ENCODE peak calls at places on chromosomes 7 and 10, in four cellular contexts. B is WTC11, H is SK-N-SH, X is K562. E is an unnamed sample.
A peak's percentile ranks its signal among the peaks of the same experiment; 100 is the strongest.

GRCh38 chr7:100705341-100705752 is 574 bp upstream of the POP7 start:
- DNase-seq in X (peak; percentile 91), B (peak; percentile 90), H (peak; percentile 97), E (peak; percentile 36)

GRCh38 chr7:157307534-157307838 is 29.3 kb upstream of the DNAJB6 start:
- DNase-seq in B (no peak), H (no peak), X (peak; percentile 32), E (no peak)

GRCh38 chr7:151483700-151483960 is 36.1 kb downstream of the RHEB start:
- DNase-seq in B (no peak), H (no peak), X (no peak), E (no peak)

GRCh38 chr7:131039836-131040235 is 287.8 kb upstream of the MKLN1 start:
- DNase-seq in B (no peak), X (no peak), H (no peak), E (no peak)

GRCh38 chr10:7311256-7312178 is 99.3 kb downstream of the SFMBT2 start:
- DNase-seq in X (no peak), B (no peak), H (no peak), E (no peak)

GRCh38 chr10:124697837-124698559 is 46.2 kb downstream of the FAM53B start:
- DNase-seq in H (no peak), B (no peak), X (no peak), E (no peak)

GRCh38 chr7:139659922-139660316 is 117.9 kb downstream of the HIPK2 start:
- DNase-seq in H (no peak), B (no peak), X (no peak), E (no peak)

GRCh38 chr10:84743483-84743882 is 415.1 kb downstream of the CCSER2 start:
- DNase-seq in X (no peak), H (no peak), B (no peak), E (no peak)

GRCh38 chr7:129640400-129640799 is 28.9 kb downstream of the NRF1 start:
- DNase-seq in B (no peak), H (no peak), X (no peak), E (no peak)

GRCh38 chr7:117229350-117229749 is 93.5 kb downstream of the WNT2 start:
- DNase-seq in X (no peak), H (no peak), B (no peak), E (no peak)

GRCh38 chr10:22702348-22702747 is 12.0 kb downstream of the PIP4K2A start:
- DNase-seq in B (no peak), H (no peak), X (peak; percentile 65), E (no peak)

GRCh38 chr7:4269746-4270145 is 412.3 kb upstream of the FOXK1 start:
- DNase-seq in H (no peak), X (no peak), B (no peak), E (no peak)

GRCh38 chr10:90887555-90887954 is 15.8 kb downstream of the RPP30 start:
- DNase-seq in X (no peak), H (no peak), B (no peak), E (no peak)

GRCh38 chr7:103447073-103447960 is 1.3 kb upstream of the SLC26A5 start:
- DNase-seq in X (peak; percentile 82), B (peak; percentile 76), H (peak; percentile 86), E (no peak)

GRCh38 chr10:131726967-131727366 is 173.8 kb upstream of the PPP2R2D start:
- DNase-seq in X (peak; percentile 11), B (no peak), H (peak; percentile 33), E (no peak)

GRCh38 chr10:131726460-131726861 is 174.3 kb upstream of the PPP2R2D start:
- DNase-seq in X (no peak), H (peak; percentile 87), B (peak; percentile 60), E (no peak)

GRCh38 chr10:131725736-131726459 is 174.9 kb upstream of the PPP2R2D start:
- DNase-seq in B (no peak), X (no peak), H (peak; percentile 25), E (no peak)

GRCh38 chr10:131723601-131724530 is 176.9 kb upstream of the PPP2R2D start:
- DNase-seq in X (no peak), B (no peak), H (peak; percentile 84), E (no peak)

DNA sequence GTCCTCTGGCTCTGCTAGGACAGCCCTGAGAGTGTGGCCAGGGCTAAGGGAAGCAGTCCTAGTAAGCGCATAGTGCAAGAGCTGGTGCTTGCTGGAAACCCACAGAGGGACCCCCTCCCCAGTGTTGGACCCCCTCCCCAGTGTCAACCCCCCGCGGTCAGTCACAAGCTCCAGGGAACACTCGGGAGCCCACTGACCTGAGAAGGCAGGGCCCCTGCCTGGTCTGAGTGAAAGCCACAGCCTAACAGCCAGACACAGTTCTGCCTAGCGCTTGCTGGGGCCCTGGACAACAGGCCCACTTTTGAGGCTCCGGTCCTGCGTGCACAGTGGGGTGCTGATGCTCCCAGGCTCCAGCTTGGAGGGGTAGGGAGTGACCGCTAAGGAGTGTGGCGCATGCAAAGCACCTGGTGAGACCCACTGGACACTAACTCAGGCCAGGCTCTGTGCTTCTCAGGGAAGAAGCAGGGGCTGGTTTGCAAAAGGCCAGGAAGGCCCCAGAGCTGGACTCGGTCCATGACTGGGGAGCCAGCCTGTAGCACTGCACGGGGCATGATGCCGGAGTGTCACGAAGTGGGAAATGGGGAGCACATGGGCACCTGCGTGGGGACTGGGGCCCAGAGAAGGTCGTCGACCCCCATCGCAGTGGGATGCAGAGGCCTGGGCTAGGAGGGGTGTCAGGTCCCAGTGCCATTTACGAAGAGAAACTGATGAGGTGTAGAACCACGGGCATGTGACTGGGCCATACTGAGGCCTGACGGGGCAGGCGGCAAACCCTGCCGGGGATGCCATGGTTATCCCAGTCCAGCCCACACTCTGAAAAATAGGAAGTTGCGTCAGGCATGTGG is 175.7 kb upstream of the PPP2R2D start:
- DNase-seq in H (peak; percentile 22), X (no peak), B (no peak), E (no peak)
- TF ChIP-seq USF1 in H (no peak), X (no peak), B (no peak), E (no peak)

DNA sequence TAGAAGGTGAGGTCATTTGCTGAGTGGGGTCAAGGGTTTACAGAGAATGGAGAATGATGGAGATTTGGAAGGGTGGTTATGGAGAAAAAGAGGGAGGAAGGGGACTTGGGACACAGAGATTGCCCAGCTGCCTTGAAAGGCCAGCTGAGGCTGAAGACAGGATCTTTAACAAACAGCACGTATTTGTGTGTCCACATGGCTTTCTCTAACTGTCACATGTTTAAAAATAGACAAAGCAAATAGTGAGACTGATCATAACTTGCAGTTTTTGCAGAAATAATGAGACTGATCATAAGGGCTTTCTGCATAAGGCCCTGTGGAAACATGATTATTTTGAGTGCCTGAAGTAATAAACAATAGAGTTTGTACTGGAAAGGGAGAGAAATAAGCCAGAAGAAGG is 212.7 kb downstream of the HDAC9 start:
- DNase-seq in B (no peak), H (no peak), X (no peak), E (no peak)
- TF ChIP-seq USF1 in B (no peak), H (no peak), X (no peak), E (no peak)

DNA sequence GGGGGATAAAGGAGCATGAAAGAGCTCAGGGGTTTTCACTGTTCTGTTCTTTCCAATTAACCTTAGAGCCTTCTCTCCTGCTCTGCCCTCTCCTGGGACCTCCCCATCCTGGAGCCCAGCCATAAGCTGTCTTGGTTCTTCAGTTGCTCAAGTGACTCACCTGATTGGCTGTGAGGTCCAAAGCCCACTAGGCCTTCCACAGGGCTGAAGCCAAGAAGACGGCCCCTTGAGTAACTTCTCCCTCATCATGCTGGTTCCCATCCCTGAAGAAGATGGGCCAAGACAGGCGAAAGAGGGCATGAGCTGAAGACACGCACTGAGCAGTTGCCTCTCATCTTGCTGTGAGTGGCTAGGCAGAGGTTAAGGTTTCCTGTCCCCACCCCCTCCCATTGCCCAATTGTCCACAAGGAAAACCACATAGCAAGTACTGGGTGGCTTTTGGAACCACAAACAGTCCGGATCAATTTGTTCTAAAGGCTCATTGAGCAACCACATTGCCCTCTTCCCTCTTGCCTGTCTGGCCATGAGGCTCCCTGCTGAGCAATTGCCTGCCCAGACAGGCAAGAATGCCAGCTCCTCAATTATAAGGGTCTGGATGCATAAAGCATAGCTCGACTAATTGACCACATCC is 43.9 kb upstream of the GPAM start:
- DNase-seq in H (no peak), B (no peak), X (no peak), E (no peak)
- TF ChIP-seq USF1 in H (no peak), B (no peak), X (no peak), E (no peak)

GRCh38 chr7:12111461-12112405 is 99.4 kb upstream of the TMEM106B start:
- DNase-seq in X (no peak), B (peak; percentile 74), H (peak; percentile 83), E (no peak)
- TF ChIP-seq USF1 in X (no peak), B (peak; percentile 50), H (no peak), E (no peak)

GRCh38 chr7:12067156-12067831 is 143.8 kb upstream of the TMEM106B start:
- DNase-seq in B (peak; percentile 74), H (peak; percentile 60), X (peak; percentile 40), E (peak; percentile 5)
- TF ChIP-seq USF1 in B (no peak), H (no peak), X (no peak), E (no peak)

DNA sequence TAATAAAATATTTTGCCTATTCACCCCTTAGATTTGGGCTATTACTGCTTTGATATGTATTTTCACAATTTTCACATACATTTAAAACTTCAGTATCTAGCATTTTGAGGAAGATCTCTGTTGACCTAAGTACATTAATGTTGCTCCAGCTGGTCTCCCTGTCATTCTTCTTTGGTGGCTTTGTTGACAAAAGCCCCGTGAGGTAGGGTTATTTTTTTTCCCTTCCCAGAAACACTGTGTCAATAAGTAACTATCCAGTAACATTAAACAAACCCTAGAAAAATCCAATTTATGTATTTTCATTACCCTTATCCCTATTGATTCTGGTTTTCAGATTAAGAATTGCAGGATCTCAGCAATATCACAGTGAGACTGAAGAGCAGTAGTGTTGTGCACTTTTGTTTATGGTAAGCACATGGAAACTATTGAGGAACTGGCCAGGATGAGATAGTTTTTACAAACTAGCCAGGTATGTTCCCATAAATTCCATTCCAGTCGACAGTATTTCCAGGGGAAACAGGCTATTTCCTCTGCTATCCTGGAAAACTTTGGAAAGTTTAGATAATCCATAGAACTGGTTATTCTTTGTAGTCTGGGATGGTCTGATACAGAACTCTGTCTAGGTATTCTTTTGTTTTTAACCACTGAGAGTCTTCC is 198.2 kb downstream of the PON1 start:
- DNase-seq in H (no peak), X (no peak), B (no peak), E (no peak)
- TF ChIP-seq USF1 in H (no peak), X (no peak), B (no peak), E (no peak)

DNA sequence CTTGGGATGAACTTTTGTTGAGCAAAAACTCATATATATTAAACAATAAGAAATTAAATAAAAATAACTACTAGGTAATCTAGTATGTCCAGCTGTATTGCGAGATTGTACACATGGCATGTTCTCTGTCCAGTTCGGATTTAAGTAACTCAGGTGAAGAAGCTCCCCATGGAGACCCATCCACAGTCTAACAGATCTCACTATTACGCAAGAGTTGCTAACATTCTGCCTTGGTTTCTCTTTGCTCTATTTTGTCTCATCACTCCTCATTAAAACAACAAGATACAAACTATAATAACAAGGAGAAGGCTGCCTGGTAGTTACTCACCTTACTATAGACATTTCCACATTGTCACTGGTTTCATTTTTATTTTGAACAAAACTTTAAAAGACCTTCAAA is 1372.3 kb upstream of the CELF2 start:
- DNase-seq in X (no peak), H (no peak), B (no peak), E (no peak)
- TF ChIP-seq USF1 in X (no peak), H (no peak), B (no peak), E (no peak)

GRCh38 chr10:127368101-127368500 is 171.7 kb upstream of the INSYN2A start:
- DNase-seq in X (no peak), H (no peak), B (no peak), E (no peak)

GRCh38 chr10:127368937-127369336 is 172.5 kb upstream of the INSYN2A start:
- DNase-seq in H (no peak), X (no peak), B (no peak), E (no peak)

GRCh38 chr10:127364034-127364433 is 167.6 kb upstream of the INSYN2A start:
- DNase-seq in X (no peak), B (no peak), H (no peak), E (no peak)
- TF ChIP-seq USF1 in X (no peak), B (no peak), H (no peak), E (no peak)

GRCh38 chr7:137127806-137128205 is 215.7 kb downstream of the PTN start:
- DNase-seq in B (no peak), H (no peak), X (no peak), E (no peak)
- TF ChIP-seq USF1 in B (no peak), H (no peak), X (no peak), E (no peak)